ENCODE peak calls at places on chromosomes 6 and 20, in four cellular contexts. One of them, this sample, is unnamed.

GRCh38 chr6:166351715-166352285 is 9.5 kb upstream of the SFT2D1 start:
- DNase-seq in HepG2: peak
- DNase-seq in K562: peak
- DNase-seq in HCT116: no peak
- DNase-seq in this sample: no peak

GRCh38 chr6:44217332-44218143 is 812 bp downstream of the MYMX start:
- DNase-seq in HepG2: no peak
- DNase-seq in K562: no peak
- DNase-seq in HCT116: no peak
- DNase-seq in this sample: no peak

GRCh38 chr6:159720708-159721107 is 6.6 kb upstream of the WTAP start:
- DNase-seq in K562: peak
- DNase-seq in HCT116: peak
- DNase-seq in HepG2: peak
- DNase-seq in this sample: no peak

GRCh38 chr6:129162605-129163004 is 279.7 kb downstream of the LAMA2 start:
- DNase-seq in HCT116: no peak
- DNase-seq in HepG2: no peak
- DNase-seq in K562: no peak
- DNase-seq in this sample: no peak

GRCh38 chr6:101597711-101598110 is 204.2 kb downstream of the GRIK2 start:
- DNase-seq in K562: no peak
- DNase-seq in HepG2: no peak
- DNase-seq in HCT116: peak
- DNase-seq in this sample: no peak

GRCh38 chr6:72458521-72458920 is 163.3 kb upstream of the KCNQ5 start:
- DNase-seq in HCT116: no peak
- DNase-seq in HepG2: no peak
- DNase-seq in K562: no peak
- DNase-seq in this sample: no peak

GRCh38 chr20:63236116-63236837 is 572 bp downstream of the BIRC7 start:
- DNase-seq in K562: no peak
- DNase-seq in HepG2: no peak
- DNase-seq in HCT116: no peak
- DNase-seq in this sample: no peak

GRCh38 chr20:15100506-15101160 is 763.2 kb upstream of the FLRT3 start:
- DNase-seq in HCT116: no peak
- DNase-seq in HepG2: no peak
- DNase-seq in K562: no peak
- DNase-seq in this sample: no peak

GRCh38 chr6:170188571-170189001 is 102.3 kb downstream of the DLL1 start:
- DNase-seq in HCT116: no peak
- DNase-seq in K562: no peak
- DNase-seq in HepG2: no peak
- DNase-seq in this sample: no peak

GRCh38 chr20:761418-762381 is 6.6 kb downstream of the SLC52A3 start:
- DNase-seq in HepG2: no peak
- DNase-seq in K562: no peak
- DNase-seq in HCT116: no peak
- DNase-seq in this sample: no peak

GRCh38 chr20:60108397-60108796 is 150.2 kb downstream of the CDH26 start:
- DNase-seq in HepG2: no peak
- DNase-seq in HCT116: no peak
- DNase-seq in K562: no peak
- DNase-seq in this sample: no peak

GRCh38 chr6:164827537-164827936 is 481.9 kb downstream of the C6orf118 start:
- DNase-seq in K562: no peak
- DNase-seq in HCT116: no peak
- DNase-seq in HepG2: no peak
- DNase-seq in this sample: no peak

GRCh38 chr6:167337675-167338449 is 13.0 kb downstream of the TTLL2 start:
- DNase-seq in HepG2: no peak
- DNase-seq in K562: no peak
- DNase-seq in HCT116: no peak
- DNase-seq in this sample: no peak

GRCh38 chr6:125014157-125014957 is 52.1 kb downstream of the RNF217 start:
- DNase-seq in HCT116: no peak
- DNase-seq in K562: no peak
- DNase-seq in HepG2: no peak
- DNase-seq in this sample: no peak

GRCh38 chr20:38201356-38201755 is 36.3 kb upstream of the TGM2 start:
- DNase-seq in HepG2: no peak
- DNase-seq in K562: peak
- DNase-seq in HCT116: no peak
- DNase-seq in this sample: no peak

GRCh38 chr6:166307981-166308768 is at the start of gene PRR18:
- DNase-seq in HepG2: no peak
- DNase-seq in HCT116: no peak
- DNase-seq in K562: no peak
- DNase-seq in this sample: no peak

GRCh38 chr6:140774080-140774505 is 1358.6 kb upstream of the GJE1 start:
- DNase-seq in HCT116: peak
- DNase-seq in HepG2: no peak
- DNase-seq in K562: no peak
- DNase-seq in this sample: peak

GRCh38 chr6:121691126-121691540 is 255.7 kb downstream of the GJA1 start:
- DNase-seq in K562: no peak
- DNase-seq in HCT116: no peak
- DNase-seq in HepG2: no peak
- DNase-seq in this sample: no peak
- TF ChIP-seq TCF7L2 in K562: no peak
- TF ChIP-seq TCF7L2 in HCT116: no peak
- TF ChIP-seq TCF7L2 in HepG2: no peak
- TF ChIP-seq TCF7L2 in this sample: no peak

DNA sequence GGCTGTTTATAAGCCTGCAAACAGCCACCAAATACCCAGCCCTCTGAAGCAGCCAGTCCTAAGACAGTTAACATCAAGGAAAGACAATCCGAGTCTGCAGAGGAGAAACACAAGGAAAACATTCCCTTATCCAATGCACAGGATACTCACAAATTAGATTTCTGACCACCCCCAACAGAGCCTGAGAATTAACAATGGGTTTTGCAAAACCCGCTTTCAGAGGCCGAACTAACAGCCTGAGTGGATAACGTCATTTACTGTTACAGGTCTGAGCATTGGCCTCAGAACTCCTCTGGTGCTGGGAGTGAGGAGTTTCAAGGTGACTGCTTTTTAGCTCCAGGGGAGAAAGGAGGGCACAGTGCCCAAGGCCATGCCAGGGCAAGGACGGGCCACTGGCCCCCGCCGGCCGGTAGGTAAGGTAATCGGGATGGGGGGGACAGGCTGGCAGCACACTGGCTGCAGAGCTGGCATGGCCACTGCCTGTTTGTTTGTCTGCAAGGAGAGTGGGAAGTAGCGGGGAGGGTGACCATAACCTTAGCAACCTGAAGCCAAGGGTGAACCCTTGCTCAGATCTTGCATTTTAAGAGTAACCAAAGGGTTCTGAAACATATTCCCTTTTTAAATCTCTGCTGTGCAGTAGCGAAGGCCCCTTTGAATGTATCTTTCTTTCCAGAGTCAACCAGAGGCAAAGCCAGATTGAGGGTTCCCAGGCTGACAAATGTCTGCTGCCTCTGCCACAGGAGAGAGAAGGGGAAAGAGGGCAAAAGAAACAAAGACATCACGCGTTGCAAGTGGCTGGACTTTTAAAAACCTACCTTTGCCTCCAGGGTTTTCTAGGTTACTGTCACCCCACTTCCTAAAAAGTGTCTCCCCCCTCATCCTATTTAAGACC is 3.9 kb downstream of the ZMYND8 start:
- DNase-seq in K562: no peak
- DNase-seq in HCT116: no peak
- DNase-seq in HepG2: no peak
- DNase-seq in this sample: no peak
- TF ChIP-seq TCF7L2 in K562: no peak
- TF ChIP-seq TCF7L2 in HCT116: no peak
- TF ChIP-seq TCF7L2 in HepG2: no peak
- TF ChIP-seq TCF7L2 in this sample: no peak

GRCh38 chr6:90940812-90941481 is 354.1 kb upstream of the MAP3K7 start:
- DNase-seq in K562: peak
- DNase-seq in HepG2: peak
- DNase-seq in HCT116: peak
- DNase-seq in this sample: peak
- TF ChIP-seq TCF7L2 in K562: no peak
- TF ChIP-seq TCF7L2 in HepG2: no peak
- TF ChIP-seq TCF7L2 in HCT116: no peak
- TF ChIP-seq TCF7L2 in this sample: no peak

DNA sequence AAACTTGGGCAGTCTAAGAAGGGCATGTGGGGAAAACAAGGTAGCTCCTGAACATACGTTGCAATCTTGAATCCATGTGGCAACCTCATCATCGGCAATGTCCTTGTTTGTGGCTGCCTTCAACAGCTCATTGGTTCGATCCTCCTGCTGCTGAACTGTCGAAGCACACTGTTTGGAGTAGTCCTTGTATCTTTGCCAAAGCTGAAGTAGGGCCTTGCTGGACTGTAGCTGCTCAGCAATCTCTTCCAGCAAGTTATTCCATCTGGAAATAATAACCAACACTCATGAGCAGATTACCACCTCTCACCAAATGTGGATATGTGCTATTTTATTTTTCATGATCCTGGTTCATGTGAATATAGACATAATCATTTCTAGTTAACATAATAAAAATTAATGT is 413.3 kb downstream of the ESR1 start:
- DNase-seq in HepG2: no peak
- DNase-seq in K562: no peak
- DNase-seq in HCT116: no peak
- DNase-seq in this sample: no peak
- TF ChIP-seq TCF7L2 in HepG2: no peak
- TF ChIP-seq TCF7L2 in K562: no peak
- TF ChIP-seq TCF7L2 in HCT116: no peak
- TF ChIP-seq TCF7L2 in this sample: no peak